ENCODE peak calls at places on chromosomes 16 and 17, in eight cellular contexts. R, M, Z, U, F, B, H and G are unnamed samples.
A peak's percentile ranks its signal among the peaks of the same experiment; 100 is the strongest.

GRCh38 chr16:85415196-85415988 is 197.7 kb upstream of the GSE1 start:
- DNase-seq in H (no peak), M (no peak), Z (no peak), U (no peak), F (no peak), R (no peak), B (no peak), G (no peak)

GRCh38 chr16:1014221-1014620 is 32.7 kb downstream of the SOX8 start:
- DNase-seq in U (no peak), B (no peak), R (no peak), F (no peak), Z (no peak), H (no peak), M (no peak), G (peak; percentile 60)

GRCh38 chr16:71358464-71359031 is at the start of gene CALB2:
- DNase-seq in Z (peak; percentile 85), U (peak; percentile 35), F (no peak), M (peak; percentile 93), H (peak; percentile 84), R (peak; percentile 9), B (peak; percentile 21), G (peak; percentile 95)

GRCh38 chr16:80231888-80232287 is 308.9 kb upstream of the DYNLRB2 start:
- DNase-seq in Z (no peak), F (peak; percentile 85), M (peak; percentile 75), R (no peak), U (no peak), H (no peak), B (no peak), G (no peak)

GRCh38 chr16:83699817-83700216 is 108.0 kb upstream of the HSBP1 start:
- DNase-seq in R (no peak), H (no peak), F (no peak), U (no peak), B (no peak), M (no peak), Z (no peak), G (no peak)

GRCh38 chr17:31225831-31226230 is 71.2 kb downstream of the OMG start:
- DNase-seq in B (no peak), M (no peak), Z (no peak), R (no peak), U (no peak), F (no peak), H (no peak), G (no peak)

GRCh38 chr17:47704781-47705180 is 10.8 kb downstream of the TBKBP1 start:
- DNase-seq in B (no peak), R (no peak), M (no peak), Z (no peak), H (no peak), U (no peak), F (no peak), G (no peak)

GRCh38 chr16:81429045-81429521 is 15.5 kb upstream of the CMIP start:
- DNase-seq in F (no peak), U (no peak), Z (peak; percentile 82), B (no peak), M (peak; percentile 71), H (no peak), R (no peak), G (peak; percentile 88)

GRCh38 chr16:85444879-85445778 is 168.0 kb upstream of the GSE1 start:
- DNase-seq in R (no peak), F (no peak), B (no peak), U (no peak), Z (peak; percentile 57), H (peak; percentile 53), M (no peak), G (peak; percentile 91)

GRCh38 chr17:5501725-5502124 is 15.4 kb downstream of the MIS12 start:
- DNase-seq in H (no peak), R (no peak), F (no peak), Z (no peak), M (no peak), U (no peak), B (no peak), G (no peak)

GRCh38 chr16:83113811-83114210 is 487.0 kb downstream of the CDH13 start:
- DNase-seq in M (peak; percentile 38), F (no peak), Z (no peak), R (no peak), U (no peak), H (no peak), B (no peak), G (no peak)

GRCh38 chr16:84842516-84843148 is 22.8 kb downstream of the CRISPLD2 start:
- DNase-seq in B (no peak), F (no peak), Z (no peak), M (no peak), R (no peak), H (no peak), U (no peak), G (peak; percentile 64)

GRCh38 chr16:54748611-54749190 is 182.0 kb upstream of the IRX5 start:
- DNase-seq in F (no peak), B (no peak), Z (no peak), U (no peak), R (no peak), H (no peak), M (no peak), G (no peak)

GRCh38 chr17:39979865-39980401 is 674 bp upstream of the PSMD3 start:
- DNase-seq in U (no peak), H (no peak), Z (peak; percentile 67), F (no peak), R (no peak), B (no peak), M (peak; percentile 30), G (peak; percentile 76)

GRCh38 chr16:50152386-50152806 is 710 bp upstream of the TENT4B start:
- DNase-seq in F (no peak), H (no peak), U (peak; percentile 75), Z (no peak), R (peak; percentile 34), B (peak; percentile 81), M (no peak), G (no peak)

GRCh38 chr16:3577302-3577752 is at the start of gene NLRC3:
- DNase-seq in M (no peak), B (peak; percentile 62), R (no peak), H (no peak), U (peak; percentile 57), Z (no peak), F (no peak), G (peak; percentile 61)

GRCh38 chr17:35640977-35641526 is 53.9 kb downstream of the AP2B1 start:
- DNase-seq in F (no peak), U (no peak), R (no peak), M (no peak), H (no peak), Z (no peak), B (no peak), G (no peak)

GRCh38 chr16:2954228-2954627 is 9.8 kb upstream of the KREMEN2 start:
- DNase-seq in M (no peak), U (no peak), Z (no peak), F (no peak), B (no peak), R (no peak), H (no peak), G (no peak)

GRCh38 chr16:4194661-4195060 is 47.2 kb downstream of the SRL start:
- DNase-seq in Z (no peak), F (no peak), U (no peak), R (no peak), H (no peak), B (no peak), M (no peak), G (no peak)

GRCh38 chr17:40760105-40761016 is 5.2 kb upstream of the KRT25 start:
- DNase-seq in M (no peak), B (no peak), Z (no peak), F (no peak), H (no peak), R (no peak), U (no peak), G (no peak)

GRCh38 chr16:57988929-57989328 is 11.5 kb downstream of the ZNF319 start:
- DNase-seq in F (peak; percentile 68), H (peak; percentile 44), R (no peak), U (no peak), Z (no peak), M (no peak), B (no peak), G (peak; percentile 38)

GRCh38 chr16:86534779-86535605 is 20.0 kb downstream of the MTHFSD start:
- DNase-seq in R (peak; percentile 59), H (peak; percentile 43), B (no peak), U (no peak), F (no peak), M (no peak), Z (no peak), G (no peak)

GRCh38 chr17:50134206-50135110 is 4.5 kb upstream of the SAMD14 start:
- DNase-seq in Z (no peak), R (no peak), H (no peak), F (no peak), U (no peak), M (peak; percentile 64), B (no peak), G (peak; percentile 82)